ENCODE peak calls at places on chromosomes 6 and 20, in five cellular contexts. H, I, L, O and F are unnamed samples.

GRCh38 chr6:108565091-108565766 is 4.5 kb downstream of the FOXO3 start:
- DNase-seq in O (peak; percentile 33), H (no peak), I (no peak), L (no peak), F (no peak)

GRCh38 chr6:69820438-69820837 is 23.6 kb upstream of the LMBRD1 start:
- DNase-seq in L (no peak), I (no peak), H (no peak), O (no peak), F (no peak)

GRCh38 chr6:16140607-16141006 is 11.7 kb downstream of the MYLIP start:
- DNase-seq in L (no peak), O (no peak), I (no peak), H (no peak), F (no peak)

GRCh38 chr20:63182425-63182824 is 33.5 kb downstream of the YTHDF1 start:
- DNase-seq in L (no peak), I (no peak), H (no peak), O (no peak), F (no peak)

GRCh38 chr6:14542670-14543366 is 425.2 kb downstream of the CD83 start:
- DNase-seq in H (no peak), L (peak; percentile 76), I (peak; percentile 29), O (no peak), F (peak; percentile 22)

GRCh38 chr6:26331809-26332226 is 33.2 kb upstream of the BTN3A2 start:
- DNase-seq in L (no peak), O (no peak), H (no peak), I (no peak), F (no peak)

GRCh38 chr6:30037182-30037788 is 23.8 kb upstream of the POLR1H start:
- DNase-seq in L (peak; percentile 18), H (no peak), O (peak; percentile 13), I (no peak), F (no peak)

GRCh38 chr6:41649596-41649995 is 11.3 kb downstream of the MDFI start:
- DNase-seq in I (no peak), H (no peak), O (no peak), L (no peak), F (no peak)

GRCh38 chr20:5297280-5298004 is 19.3 kb downstream of the PROKR2 start:
- DNase-seq in O (no peak), I (no peak), H (no peak), L (no peak), F (no peak)

GRCh38 chr6:124986146-124986545 is 23.9 kb downstream of the RNF217 start:
- DNase-seq in H (no peak), O (no peak), I (no peak), L (no peak), F (no peak)

GRCh38 chr6:137707038-137707589 is 159.9 kb upstream of the TNFAIP3 start:
- DNase-seq in H (no peak), I (no peak), O (no peak), L (no peak), F (no peak)

GRCh38 chr6:158711264-158711663 is 61.4 kb downstream of the SYTL3 start:
- DNase-seq in H (no peak), L (no peak), O (no peak), I (no peak), F (no peak)

GRCh38 chr6:47097092-47097945 is 55.2 kb upstream of the ADGRF1 start:
- DNase-seq in I (peak; percentile 73), O (peak; percentile 77), H (peak; percentile 35), L (peak; percentile 83), F (no peak)

DNA sequence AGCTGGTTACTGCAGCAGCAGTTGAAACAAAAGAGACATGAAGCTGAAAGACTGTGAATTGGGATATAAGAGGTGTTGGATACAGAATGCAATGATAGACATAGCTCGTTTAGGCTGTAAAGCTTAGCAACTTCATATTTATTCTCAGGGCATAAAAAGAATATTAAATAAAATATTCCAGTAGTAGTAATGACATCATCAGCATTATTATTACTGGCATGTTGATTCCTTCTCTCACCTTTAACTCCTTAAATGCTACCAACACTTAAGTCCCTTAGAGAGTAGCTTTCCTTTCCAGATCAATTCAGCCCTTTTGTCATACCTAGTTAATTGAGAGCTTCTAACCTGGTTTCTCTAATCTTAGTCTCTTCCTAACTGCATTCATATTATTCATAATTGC is 81.4 kb upstream of the STXBP5 start:
- DNase-seq in L (no peak), H (no peak), I (no peak), O (no peak), F (no peak)
- H3K27ac ChIP-seq in L (no peak overlapping the region), H (no peak overlapping the region), I (no peak overlapping the region), O (no peak overlapping the region), F (no peak overlapping the region)

GRCh38 chr20:37311710-37312355 is 22.4 kb downstream of the MANBAL start:
- DNase-seq in L (no peak), O (no peak), H (no peak), I (no peak), F (no peak)

GRCh38 chr20:37308098-37309050 is 18.9 kb downstream of the MANBAL start:
- DNase-seq in I (no peak), L (no peak), O (no peak), H (no peak), F (peak; percentile 61)

GRCh38 chr20:37309941-37310590 is 20.6 kb downstream of the MANBAL start:
- DNase-seq in O (no peak), I (no peak), L (no peak), H (no peak), F (peak; percentile 63)

GRCh38 chr20:37310951-37311350 is 21.5 kb downstream of the MANBAL start:
- DNase-seq in H (no peak), L (no peak), O (no peak), I (no peak), F (no peak)

DNA sequence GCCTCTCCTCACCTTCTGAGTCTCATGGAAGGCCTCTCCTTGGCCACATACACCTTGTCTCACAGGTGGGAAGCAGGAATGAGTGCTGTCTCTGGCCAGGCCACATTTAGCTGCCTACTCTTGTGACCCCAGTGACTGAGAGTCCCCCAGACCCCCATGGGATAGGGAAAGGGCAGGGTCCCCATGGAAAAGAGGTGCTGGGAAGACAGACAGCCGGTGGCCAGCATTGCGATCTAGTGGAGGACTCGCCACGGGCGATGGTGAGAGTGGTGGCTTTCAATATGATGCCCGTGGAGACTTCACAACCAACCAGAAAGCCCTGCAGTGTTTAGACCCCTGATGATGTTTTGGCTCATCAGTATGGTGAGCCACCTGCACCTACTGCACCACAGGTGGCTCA is 19.8 kb downstream of the MANBAL start:
- DNase-seq in H (no peak), O (no peak), I (no peak), L (no peak), F (no peak)
- H3K27ac ChIP-seq in H (no peak overlapping the region), O (no peak overlapping the region), I (no peak overlapping the region), L (no peak overlapping the region), F (peak overlapping the region; percentile 52)

GRCh38 chr20:33796907-33797544 is 14.1 kb upstream of the CHMP4B start:
- DNase-seq in L (no peak), O (no peak), I (peak; percentile 60), H (no peak), F (peak; percentile 16)

GRCh38 chr20:33791959-33792597 is 19.1 kb upstream of the CHMP4B start:
- DNase-seq in H (peak; percentile 39), I (no peak), L (peak; percentile 60), O (peak; percentile 61), F (no peak)

GRCh38 chr20:33793011-33793931 is 17.9 kb upstream of the CHMP4B start:
- DNase-seq in I (no peak), H (peak; percentile 27), O (peak; percentile 74), L (no peak), F (no peak)

GRCh38 chr20:33798444-33798843 is 12.7 kb upstream of the CHMP4B start:
- DNase-seq in H (no peak), I (no peak), O (no peak), L (no peak), F (no peak)

GRCh38 chr20:33796263-33796906 is 14.8 kb upstream of the CHMP4B start:
- DNase-seq in L (no peak), O (no peak), H (no peak), I (peak; percentile 73), F (peak; percentile 46)
- H3K27ac ChIP-seq in L (no peak overlapping the region), O (no peak overlapping the region), H (no peak overlapping the region), I (peak overlapping the region; percentile 35), F (peak overlapping the region; percentile 68)

DNA sequence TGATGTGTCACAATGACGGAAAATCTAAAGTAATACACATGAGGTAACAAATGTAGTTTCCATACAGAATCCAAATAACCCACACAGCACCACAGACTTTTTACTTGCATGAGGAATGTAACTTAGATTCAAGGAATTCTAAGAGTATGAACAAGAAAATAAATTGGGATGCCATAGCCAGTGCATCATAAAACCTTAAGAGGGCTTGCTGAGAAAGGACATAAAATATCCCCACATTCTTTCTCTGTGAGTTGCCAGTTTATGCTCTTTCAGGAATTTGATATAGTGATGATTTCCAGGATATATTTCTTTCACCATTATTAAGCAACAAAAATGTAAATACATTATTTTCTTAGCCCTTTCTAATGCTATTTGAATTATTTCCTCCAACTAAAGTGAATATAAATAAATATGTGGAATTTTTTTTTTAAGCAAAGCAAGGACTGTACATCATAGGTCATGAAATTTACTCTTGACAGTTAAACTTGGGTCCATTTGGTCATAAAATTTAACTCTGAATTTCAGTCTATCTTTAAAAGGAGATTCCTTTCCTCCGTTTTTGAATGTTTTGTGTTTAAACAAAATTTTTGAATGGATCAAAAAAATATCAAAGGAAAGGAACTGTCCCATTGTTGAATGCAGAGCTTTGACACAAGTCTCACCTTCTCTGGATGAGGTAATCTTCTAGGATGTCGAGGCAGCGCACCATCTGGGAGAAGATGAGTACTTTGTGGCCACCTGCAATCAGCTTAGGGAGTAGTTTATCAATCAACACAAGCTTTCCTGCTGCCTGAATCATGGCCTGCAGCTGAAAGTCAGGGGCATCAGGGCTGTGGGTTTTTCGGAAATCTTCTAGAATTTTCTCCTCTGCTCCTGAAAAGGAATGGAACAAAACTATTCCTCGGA is 116.3 kb upstream of the EMILIN3 start:
- DNase-seq in I (no peak), O (peak; percentile 21), H (no peak), L (peak; percentile 73), F (no peak)
- H3K27ac ChIP-seq in I (no peak overlapping the region), O (no peak overlapping the region), H (no peak overlapping the region), L (peak overlapping the region; percentile 68), F (no peak overlapping the region)

GRCh38 chr6:71488186-71488585 is 199.6 kb downstream of the OGFRL1 start:
- DNase-seq in H (no peak), O (no peak), I (no peak), L (no peak), F (no peak)

GRCh38 chr6:71489736-71490135 is 201.1 kb downstream of the OGFRL1 start:
- DNase-seq in H (no peak), L (peak; percentile 83), I (peak; percentile 10), O (peak; percentile 90), F (no peak)

GRCh38 chr6:71482742-71483141 is 194.1 kb downstream of the OGFRL1 start:
- DNase-seq in I (no peak), H (no peak), O (peak; percentile 43), L (no peak), F (no peak)

GRCh38 chr6:71490876-71491275 is 202.3 kb downstream of the OGFRL1 start:
- DNase-seq in H (no peak), I (no peak), L (no peak), O (no peak), F (no peak)

GRCh38 chr6:71486466-71486865 is 197.9 kb downstream of the OGFRL1 start:
- DNase-seq in I (no peak), H (no peak), L (no peak), O (no peak), F (no peak)
- H3K27ac ChIP-seq in I (no peak overlapping the region), H (no peak overlapping the region), L (no peak overlapping the region), O (no peak overlapping the region), F (no peak overlapping the region)